ENCODE peak calls at places on chromosome 12, in nine cellular contexts. P, U, O, K, I, E, N, F and Z are unnamed samples.
A peak's percentile ranks its signal among the peaks of the same experiment; 100 is the strongest.

GRCh38 chr12:32558941-32559340 is 120.2 kb upstream of the DNM1L start:
- DNase-seq in P (no peak), U (no peak), O (no peak), K (no peak), I (no peak), E (peak; percentile 62), N (peak; percentile 59), F (peak; percentile 73), Z (no peak)

GRCh38 chr12:118748478-118749380 is 232.6 kb upstream of the SRRM4 start:
- DNase-seq in P (no peak), U (no peak), O (no peak), K (no peak), I (no peak), E (no peak), N (no peak), F (no peak), Z (no peak)

GRCh38 chr12:24960222-24960855 is 11.4 kb upstream of the BCAT1 start:
- DNase-seq in P (no peak), U (no peak), O (no peak), K (peak; percentile 59), I (peak; percentile 70), E (peak; percentile 54), N (peak; percentile 52), F (peak; percentile 50), Z (peak; percentile 29)

GRCh38 chr12:105294886-105295479 is 35.5 kb upstream of the C12orf75 start:
- DNase-seq in P (no peak), U (no peak), O (no peak), K (no peak), I (no peak), E (no peak), N (no peak), F (no peak), Z (no peak)

GRCh38 chr12:57368349-57369095 is 62.3 kb downstream of the R3HDM2 start:
- DNase-seq in P (no peak), U (no peak), O (no peak), K (no peak), I (no peak), E (no peak), N (no peak), F (no peak), Z (no peak)

GRCh38 chr12:19388131-19388549 is 51.2 kb upstream of the AEBP2 start:
- DNase-seq in P (no peak), U (no peak), O (no peak), K (no peak), I (no peak), E (no peak), N (no peak), F (peak; percentile 47), Z (no peak)

GRCh38 chr12:133120385-133121191 is 9.5 kb downstream of the ZNF891 start:
- DNase-seq in P (no peak), U (no peak), O (no peak), K (no peak), I (peak; percentile 4), E (peak; percentile 5), N (no peak), F (no peak), Z (no peak)

GRCh38 chr12:11872055-11872454 is 198.7 kb upstream of the BCL2L14 start:
- DNase-seq in P (no peak), U (no peak), O (no peak), K (no peak), I (no peak), E (no peak), N (no peak), F (no peak), Z (no peak)

GRCh38 chr12:20494803-20495202 is 126.5 kb downstream of the PDE3A start:
- DNase-seq in P (no peak), U (no peak), O (no peak), K (no peak), I (no peak), E (no peak), N (no peak), F (peak; percentile 62), Z (no peak)

GRCh38 chr12:124660846-124661245 is 93.4 kb upstream of the NCOR2 start:
- DNase-seq in P (no peak), U (no peak), O (no peak), K (no peak), I (no peak), E (no peak), N (no peak), F (no peak), Z (no peak)

GRCh38 chr12:52216807-52217206 is 16.2 kb upstream of the KRT7 start:
- DNase-seq in P (no peak), U (no peak), O (no peak), K (peak; percentile 36), I (no peak), E (no peak), N (no peak), F (no peak), Z (no peak)

GRCh38 chr12:131773582-131774221 is 54.5 kb upstream of the MMP17 start:
- DNase-seq in P (peak; percentile 24), U (no peak), O (no peak), K (no peak), I (no peak), E (no peak), N (no peak), F (no peak), Z (no peak)

GRCh38 chr12:41942355-41942754 is 202.3 kb downstream of the GXYLT1 start:
- DNase-seq in P (no peak), U (no peak), O (no peak), K (no peak), I (no peak), E (no peak), N (no peak), F (no peak), Z (no peak)

GRCh38 chr12:54277823-54278276 is 2.1 kb downstream of the CBX5 start:
- DNase-seq in P (no peak), U (no peak), O (no peak), K (peak; percentile 27), I (no peak), E (peak; percentile 47), N (no peak), F (peak; percentile 37), Z (no peak)

GRCh38 chr12:9361879-9362326 is 153.7 kb upstream of the PZP start:
- DNase-seq in P (no peak), U (no peak), O (no peak), K (no peak), I (no peak), E (no peak), N (no peak), F (no peak), Z (no peak)

GRCh38 chr12:92502417-92503028 is 200.3 kb upstream of the PLEKHG7 start:
- DNase-seq in P (no peak), U (no peak), O (no peak), K (no peak), I (no peak), E (no peak), N (peak; percentile 8), F (no peak), Z (no peak)

GRCh38 chr12:1542599-1542998 is 51.8 kb downstream of the FBXL14 start:
- DNase-seq in P (no peak), U (no peak), O (no peak), K (no peak), I (no peak), E (no peak), N (no peak), F (no peak), Z (no peak)

GRCh38 chr12:18165422-18165871 is 75.5 kb upstream of the RERGL start:
- DNase-seq in P (no peak), U (no peak), O (no peak), K (no peak), I (peak; percentile 66), E (peak; percentile 44), N (peak; percentile 63), F (peak; percentile 59), Z (no peak)

GRCh38 chr12:18595406-18595805 is 142.4 kb downstream of the PLCZ1 start:
- DNase-seq in P (no peak), U (no peak), O (no peak), K (peak; percentile 9), I (peak; percentile 30), E (peak; percentile 18), N (no peak), F (no peak), Z (no peak)

GRCh38 chr12:122060069-122060468 is 18.5 kb upstream of the MLXIP start:
- DNase-seq in P (no peak), U (no peak), O (no peak), K (no peak), I (no peak), E (no peak), N (no peak), F (no peak), Z (no peak)

GRCh38 chr12:51784688-51785087 is 63.8 kb downstream of the FIGNL2 start:
- DNase-seq in P (no peak), U (no peak), O (no peak), K (no peak), I (no peak), E (no peak), N (no peak), F (no peak), Z (no peak)

GRCh38 chr12:13293086-13293485 is 96.6 kb downstream of the EMP1 start:
- DNase-seq in P (no peak), U (no peak), O (no peak), K (no peak), I (no peak), E (no peak), N (no peak), F (no peak), Z (no peak)

GRCh38 chr12:54032627-54033100 is at the start of gene HOXC5:
- DNase-seq in P (peak; percentile 59), U (peak; percentile 10), O (no peak), K (peak; percentile 53), I (peak; percentile 49), E (peak; percentile 83), N (no peak), F (peak; percentile 53), Z (peak; percentile 86)

GRCh38 chr12:88552672-88553079 is 27.6 kb downstream of the KITLG start:
- DNase-seq in P (no peak), U (no peak), O (no peak), K (no peak), I (peak; percentile 62), E (no peak), N (no peak), F (peak; percentile 75), Z (no peak)

GRCh38 chr12:27525373-27525772 is 1.4 kb downstream of the PPFIBP1 start:
- DNase-seq in P (no peak), U (no peak), O (no peak), K (peak; percentile 72), I (peak; percentile 86), E (peak; percentile 79), N (peak; percentile 29), F (peak; percentile 65), Z (no peak)

GRCh38 chr12:29796823-29797263 is 13.1 kb upstream of the TMTC1 start:
- DNase-seq in P (no peak), U (no peak), O (no peak), K (peak; percentile 86), I (peak; percentile 88), E (peak; percentile 56), N (peak; percentile 87), F (peak; percentile 94), Z (no peak)

GRCh38 chr12:9760699-9761406 is at the start of gene CD69:
- DNase-seq in P (peak; percentile 47), U (no peak), O (no peak), K (no peak), I (no peak), E (no peak), N (no peak), F (no peak), Z (peak; percentile 12)

GRCh38 chr12:53887881-53888280 is 50.8 kb upstream of the HOXC13 start:
- DNase-seq in P (no peak), U (no peak), O (no peak), K (no peak), I (no peak), E (no peak), N (no peak), F (no peak), Z (no peak)

GRCh38 chr12:123242083-123242904 is 9.1 kb downstream of the MTRFR start:
- DNase-seq in P (no peak), U (no peak), O (no peak), K (no peak), I (no peak), E (no peak), N (no peak), F (no peak), Z (no peak)

GRCh38 chr12:71641390-71641789 is 22.3 kb downstream of the ZFC3H1 start:
- DNase-seq in P (no peak), U (no peak), O (no peak), K (no peak), I (no peak), E (no peak), N (no peak), F (no peak), Z (peak; percentile 35)

GRCh38 chr12:119681953-119682352 is 14.0 kb downstream of the PRKAB1 start:
- DNase-seq in P (no peak), U (no peak), O (no peak), K (no peak), I (no peak), E (no peak), N (no peak), F (no peak), Z (no peak)